ENCODE peak calls at places on chromosomes 6 and 20, in five cellular contexts. Y is HepG2, V is NT2/D1, T is H1, F is GM12878. S is an unnamed sample.

GRCh38 chr20:4243071-4243470 is 227.7 kb upstream of the RNF24 start:
- DNase-seq in Y (no peak), V (no peak), T (peak; percentile 83), F (no peak), S (no peak)

GRCh38 chr6:148867851-148868250 is 121.0 kb downstream of the UST start:
- DNase-seq in Y (no peak), V (no peak), T (no peak), F (no peak), S (no peak)

GRCh38 chr6:127332383-127332961 is 10.9 kb downstream of the ECHDC1 start:
- DNase-seq in Y (no peak), V (no peak), T (no peak), F (no peak), S (no peak)

GRCh38 chr6:53500095-53500494 is 44.8 kb downstream of the GCLC start:
- DNase-seq in Y (no peak), V (no peak), T (no peak), F (no peak), S (no peak)

GRCh38 chr20:415820-416322 is 7.8 kb downstream of the RBCK1 start:
- DNase-seq in Y (no peak), V (no peak), T (no peak), F (no peak), S (no peak)

GRCh38 chr6:135102191-135102590 is 47.6 kb upstream of the HBS1L start:
- DNase-seq in Y (no peak), V (no peak), T (no peak), F (no peak), S (no peak)

GRCh38 chr6:139979021-139979721 is 604.7 kb upstream of the CITED2 start:
- DNase-seq in Y (no peak), V (no peak), T (no peak), F (no peak), S (no peak)

GRCh38 chr6:34386316-34387137 is 5.9 kb downstream of the NUDT3 start:
- DNase-seq in Y (peak; percentile 78), V (no peak), T (no peak), F (no peak), S (no peak)

GRCh38 chr6:103838457-103838856 is 1021.3 kb downstream of the HACE1 start:
- DNase-seq in Y (no peak), V (no peak), T (no peak), F (no peak), S (no peak)

GRCh38 chr20:17875106-17875980 is 93.3 kb downstream of the SNX5 start:
- DNase-seq in Y (peak; percentile 92), V (no peak), T (no peak), F (no peak), S (no peak)

GRCh38 chr6:112833546-112834215 is 486.6 kb downstream of the RFPL4B start:
- DNase-seq in Y (no peak), V (no peak), T (no peak), F (no peak), S (no peak)

GRCh38 chr6:139201378-139201777 is 66.5 kb downstream of the HECA start:
- DNase-seq in Y (no peak), V (no peak), T (no peak), F (no peak), S (no peak)

GRCh38 chr6:47483853-47484546 is 6.4 kb downstream of the CD2AP start:
- DNase-seq in Y (peak; percentile 31), V (no peak), T (no peak), F (no peak), S (no peak)

GRCh38 chr6:47485491-47486135 is 8.0 kb downstream of the CD2AP start:
- DNase-seq in Y (no peak), V (no peak), T (no peak), F (no peak), S (no peak)

GRCh38 chr6:47485083-47485482 is 7.5 kb downstream of the CD2AP start:
- DNase-seq in Y (no peak), V (no peak), T (no peak), F (no peak), S (no peak)

GRCh38 chr6:47483516-47483852 is 5.9 kb downstream of the CD2AP start:
- DNase-seq in Y (no peak), V (no peak), T (no peak), F (no peak), S (no peak)

DNA sequence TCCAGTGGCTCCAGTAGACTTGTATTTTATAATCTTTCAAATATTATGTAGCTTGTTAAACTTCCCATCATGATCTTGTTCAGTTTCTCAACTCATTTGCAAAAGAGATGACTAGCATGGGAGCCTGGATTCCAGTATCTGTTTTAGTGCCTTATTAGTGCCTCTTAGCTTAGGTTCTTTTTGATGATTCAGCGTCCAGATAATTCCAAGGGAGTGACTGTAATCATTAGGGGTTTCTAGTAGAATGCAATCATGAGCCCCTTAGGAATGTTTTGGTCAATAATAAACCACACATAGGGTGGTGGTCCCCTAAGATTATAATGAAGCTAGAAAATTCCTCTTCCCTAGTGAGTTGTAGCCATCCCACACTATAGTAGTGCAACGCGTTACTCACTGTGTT is 7.0 kb downstream of the CD2AP start:
- DNase-seq in Y (no peak), V (no peak), T (no peak), F (no peak), S (no peak)
- TF ChIP-seq SUZ12 in Y (no peak), V (no peak), T (no peak), F (no peak), S (no peak)

GRCh38 chr6:166275714-166276166 is 32.5 kb downstream of the PRR18 start:
- DNase-seq in Y (peak; percentile 30), V (no peak), T (peak; percentile 98), F (no peak), S (peak; percentile 87)
- TF ChIP-seq SUZ12 in Y (no peak), V (no peak), T (no peak), F (no peak), S (no peak)

GRCh38 chr20:2798814-2799213 is 1.6 kb downstream of the CPXM1 start:
- DNase-seq in Y (no peak), V (no peak), T (no peak), F (no peak), S (no peak)

GRCh38 chr20:2795451-2795850 is 5.0 kb downstream of the CPXM1 start:
- DNase-seq in Y (no peak), V (no peak), T (no peak), F (no peak), S (no peak)

GRCh38 chr20:2798095-2798805 is 2.2 kb downstream of the CPXM1 start:
- DNase-seq in Y (no peak), V (no peak), T (no peak), F (no peak), S (no peak)

GRCh38 chr20:2796011-2796660 is 4.3 kb downstream of the CPXM1 start:
- DNase-seq in Y (no peak), V (no peak), T (no peak), F (no peak), S (no peak)

GRCh38 chr20:2797136-2797983 is 3.1 kb downstream of the CPXM1 start:
- DNase-seq in Y (no peak), V (no peak), T (no peak), F (no peak), S (no peak)
- TF ChIP-seq SUZ12 in Y (no peak), V (no peak), T (no peak), F (no peak), S (no peak)

GRCh38 chr6:142845624-142846458 is 99.1 kb downstream of the HIVEP2 start:
- DNase-seq in Y (peak; percentile 99), V (peak; percentile 36), T (peak; percentile 62), F (no peak), S (peak; percentile 74)

GRCh38 chr6:142844065-142844755 is 100.8 kb downstream of the HIVEP2 start:
- DNase-seq in Y (no peak), V (no peak), T (no peak), F (no peak), S (no peak)

GRCh38 chr6:142846459-142846831 is 98.5 kb downstream of the HIVEP2 start:
- DNase-seq in Y (no peak), V (no peak), T (no peak), F (no peak), S (no peak)

GRCh38 chr6:142846883-142847287 is 98.1 kb downstream of the HIVEP2 start:
- DNase-seq in Y (peak; percentile 75), V (no peak), T (no peak), F (no peak), S (peak; percentile 56)

DNA sequence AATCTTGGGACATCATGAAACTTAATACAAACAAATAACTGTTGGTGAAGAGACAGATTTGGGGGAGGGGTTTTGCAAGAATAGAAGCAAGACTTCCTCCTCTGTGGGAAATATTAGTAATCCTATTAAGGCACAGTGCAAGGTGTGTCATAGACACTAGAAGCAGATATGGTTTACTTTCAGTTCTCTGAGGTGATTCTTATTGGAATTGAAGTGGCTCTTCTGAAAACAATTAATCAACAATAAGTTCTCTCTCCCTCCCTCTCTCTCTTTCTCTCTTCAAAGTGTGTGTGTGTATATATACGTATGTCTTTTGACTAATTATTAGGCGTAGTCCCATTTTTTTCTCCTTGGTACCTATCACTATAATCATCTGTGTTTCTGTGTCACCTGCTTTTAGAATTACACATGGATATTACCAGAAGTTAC is 99.8 kb downstream of the HIVEP2 start:
- DNase-seq in Y (no peak), V (no peak), T (no peak), F (no peak), S (no peak)
- TF ChIP-seq SUZ12 in Y (no peak), V (no peak), T (no peak), F (no peak), S (no peak)

DNA sequence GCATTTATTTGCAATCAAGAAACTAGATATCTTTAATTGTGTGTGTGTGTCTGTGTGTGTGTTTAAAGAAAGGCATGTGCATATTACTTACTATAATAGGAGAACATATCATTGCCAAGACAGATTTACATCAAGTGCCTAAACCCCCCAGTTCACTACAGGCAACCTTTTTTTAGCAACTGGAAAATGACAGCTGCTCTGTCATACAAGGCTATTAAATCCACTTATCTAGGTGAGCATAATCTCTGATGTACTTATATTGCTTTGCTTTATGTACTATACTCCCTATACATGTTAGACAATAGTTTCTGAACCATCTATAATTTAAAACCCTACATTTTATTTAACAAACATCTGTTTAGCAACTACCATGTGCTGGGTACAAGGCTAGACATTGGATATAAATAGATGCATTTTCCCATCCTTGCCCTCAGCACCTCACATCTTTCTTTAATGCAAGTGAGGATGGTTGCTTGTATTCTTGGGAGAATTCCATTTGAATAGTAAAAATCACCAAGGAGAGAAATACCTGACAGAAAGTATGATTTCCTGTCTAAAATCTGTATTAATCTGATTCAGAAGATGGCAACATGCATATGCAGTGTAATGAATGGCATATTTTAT is 398.3 kb downstream of the LAMA2 start:
- DNase-seq in Y (no peak), V (no peak), T (no peak), F (no peak), S (no peak)
- TF ChIP-seq SUZ12 in Y (no peak), V (no peak), T (no peak), F (no peak), S (no peak)

DNA sequence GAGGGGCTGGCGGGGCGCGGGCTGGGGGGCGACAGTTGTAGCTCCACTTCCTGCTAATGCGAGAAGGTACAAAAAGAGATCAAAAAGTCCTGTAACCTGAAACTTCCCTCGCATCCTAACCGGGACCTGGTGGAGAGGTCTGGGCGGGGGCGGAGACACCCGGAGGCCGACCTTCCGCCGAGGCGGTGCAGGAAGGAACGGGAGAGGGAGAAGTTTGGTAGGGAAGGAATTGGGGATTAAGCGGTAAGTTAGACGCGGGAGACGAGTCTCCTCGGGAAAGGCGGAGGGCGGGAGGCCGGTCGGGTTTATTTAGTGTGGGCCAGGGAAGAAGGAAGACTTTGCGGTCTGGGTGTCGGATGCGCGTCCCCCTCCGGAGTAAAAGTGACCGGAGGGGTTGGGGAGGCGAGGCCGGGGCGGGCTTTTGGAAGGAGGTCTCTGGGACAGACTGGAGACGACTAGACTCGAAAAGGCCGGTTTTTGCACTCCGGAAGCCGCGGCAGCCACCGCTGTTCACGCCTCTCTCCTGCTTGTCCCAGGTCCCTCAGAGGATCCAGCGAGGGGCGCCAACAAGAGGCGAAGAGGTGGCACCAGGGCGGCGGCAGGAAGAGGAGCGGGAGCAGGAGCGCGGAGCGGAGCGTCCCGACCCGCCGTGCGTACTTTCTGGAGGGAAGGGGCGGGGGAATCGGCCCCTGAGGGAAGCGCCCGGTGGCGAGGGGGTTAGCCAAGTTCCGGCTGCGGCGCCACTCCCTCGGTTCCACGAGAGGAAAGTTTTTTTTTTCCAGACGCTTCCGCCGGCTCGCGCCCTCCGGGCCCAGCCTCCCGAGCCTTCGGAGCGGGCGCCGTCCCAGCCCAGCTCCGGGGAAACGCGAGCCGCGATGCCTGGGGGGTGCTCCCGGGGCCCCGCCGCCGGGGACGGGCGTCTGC is 732 bp downstream of the TPBG start:
- DNase-seq in Y (no peak), V (no peak), T (peak; percentile 83), F (no peak), S (peak; percentile 62)
- TF ChIP-seq SUZ12 in Y (no peak), V (no peak), T (no peak), F (no peak), S (no peak)